ENCODE peak calls at places on chromosomes 16 and 17, in ten cellular contexts. H, D, L, U, V, A, S, T, F and P are unnamed samples.

GRCh38 chr16:57178793-57179212 is 7.0 kb downstream of the PSME3IP1 start:
- DNase-seq in H (no peak), D (no peak), L (no peak), U (no peak), V (no peak), A (peak), S (no peak), T (peak), F (peak), P (no peak)

GRCh38 chr17:68141050-68141449 is 105.5 kb downstream of the KPNA2 start:
- DNase-seq in H (no peak), D (no peak), L (no peak), U (no peak), V (no peak), A (peak), S (no peak), T (no peak), F (no peak), P (no peak)

GRCh38 chr17:38584350-38584925 is 21.3 kb downstream of the SRCIN1 start:
- DNase-seq in H (peak), D (peak), L (peak), U (peak), V (peak), A (peak), S (no peak), T (peak), F (peak), P (no peak)

GRCh38 chr17:66967867-66968543 is 3.5 kb downstream of the CACNG4 start:
- DNase-seq in H (no peak), D (no peak), L (no peak), U (no peak), V (no peak), A (no peak), S (no peak), T (no peak), F (no peak), P (no peak)

GRCh38 chr17:915416-916201 is 64.0 kb downstream of the NXN start:
- DNase-seq in H (no peak), D (peak), L (no peak), U (peak), V (no peak), A (peak), S (no peak), T (peak), F (no peak), P (no peak)

GRCh38 chr17:74165811-74166365 is 37.6 kb upstream of the RPL38 start:
- DNase-seq in H (peak), D (no peak), L (no peak), U (no peak), V (no peak), A (no peak), S (no peak), T (no peak), F (no peak), P (no peak)

GRCh38 chr16:55436587-55436986 is 42.4 kb upstream of the MMP2 start:
- DNase-seq in H (no peak), D (no peak), L (no peak), U (no peak), V (no peak), A (no peak), S (no peak), T (no peak), F (no peak), P (no peak)

GRCh38 chr16:86150646-86151371 is 251.8 kb downstream of the IRF8 start:
- DNase-seq in H (no peak), D (no peak), L (no peak), U (no peak), V (no peak), A (no peak), S (no peak), T (no peak), F (no peak), P (no peak)

GRCh38 chr16:1941162-1941923 is 1.7 kb downstream of the MSRB1 start:
- DNase-seq in H (no peak), D (no peak), L (no peak), U (no peak), V (no peak), A (no peak), S (no peak), T (no peak), F (no peak), P (no peak)

GRCh38 chr17:40816569-40816968 is 5.8 kb downstream of the KRT10 start:
- DNase-seq in H (no peak), D (no peak), L (no peak), U (no peak), V (no peak), A (no peak), S (no peak), T (no peak), F (no peak), P (no peak)

GRCh38 chr16:64858076-64858475 is 263.8 kb downstream of the CDH11 start:
- DNase-seq in H (no peak), D (no peak), L (no peak), U (no peak), V (no peak), A (no peak), S (no peak), T (no peak), F (peak), P (no peak)

GRCh38 chr16:83992624-83993023 is 24.6 kb downstream of the NECAB2 start:
- DNase-seq in H (no peak), D (peak), L (no peak), U (no peak), V (no peak), A (peak), S (no peak), T (peak), F (peak), P (no peak)